ENCODE peak calls at places on chromosome 7, in ten cellular contexts. I, D, N, C, J, A, X, V, T and S are unnamed samples.

GRCh38 chr7:1555046-1555812 is 776 bp downstream of the TMEM184A start:
- DNase-seq in I (no peak), D (peak; percentile 84), N (peak; percentile 65), C (peak; percentile 99), J (peak; percentile 89), A (peak; percentile 22), X (no peak), V (no peak), T (no peak), S (no peak)

GRCh38 chr7:65946895-65947294 is 35.1 kb downstream of the GUSB start:
- DNase-seq in I (no peak), D (peak; percentile 61), N (peak; percentile 16), C (no peak), J (peak; percentile 25), A (no peak), X (no peak), V (no peak), T (peak; percentile 41), S (no peak)

GRCh38 chr7:120986665-120987064 is 1.8 kb upstream of the CPED1 start:
- DNase-seq in I (no peak), D (no peak), N (no peak), C (no peak), J (no peak), A (no peak), X (no peak), V (no peak), T (no peak), S (no peak)

GRCh38 chr7:74012842-74013249 is 15.1 kb upstream of the ELN start:
- DNase-seq in I (no peak), D (no peak), N (no peak), C (peak; percentile 98), J (no peak), A (peak; percentile 64), X (no peak), V (no peak), T (peak; percentile 57), S (no peak)

GRCh38 chr7:155702616-155703015 is 58.2 kb downstream of the RBM33 start:
- DNase-seq in I (no peak), D (no peak), N (no peak), C (no peak), J (no peak), A (no peak), X (no peak), V (no peak), T (no peak), S (no peak)

GRCh38 chr7:40598915-40599314 is 464.1 kb downstream of the SUGCT start:
- DNase-seq in I (no peak), D (no peak), N (no peak), C (peak; percentile 9), J (no peak), A (no peak), X (no peak), V (no peak), T (no peak), S (no peak)

GRCh38 chr7:141039366-141039765 is 24.6 kb upstream of the MRPS33 start:
- DNase-seq in I (no peak), D (peak; percentile 12), N (no peak), C (peak; percentile 77), J (no peak), A (no peak), X (no peak), V (no peak), T (no peak), S (no peak)

GRCh38 chr7:156095908-156096539 is 283.8 kb upstream of the SHH start:
- DNase-seq in I (no peak), D (no peak), N (no peak), C (no peak), J (no peak), A (no peak), X (no peak), V (no peak), T (no peak), S (no peak)

GRCh38 chr7:89839329-89839728 is 314.9 kb upstream of the STEAP1 start:
- DNase-seq in I (no peak), D (no peak), N (no peak), C (no peak), J (no peak), A (no peak), X (no peak), V (no peak), T (no peak), S (no peak)

GRCh38 chr7:64888901-64889685 is 14.0 kb upstream of the ZNF273 start:
- DNase-seq in I (no peak), D (no peak), N (no peak), C (peak; percentile 46), J (peak; percentile 35), A (peak; percentile 44), X (peak; percentile 4), V (peak; percentile 28), T (no peak), S (no peak)

GRCh38 chr7:102152672-102153585 is 133.7 kb upstream of the SH2B2 start:
- DNase-seq in I (peak; percentile 48), D (peak; percentile 38), N (no peak), C (no peak), J (no peak), A (peak; percentile 52), X (peak; percentile 37), V (no peak), T (no peak), S (peak; percentile 42)

GRCh38 chr7:25926009-25926408 is 226.0 kb upstream of the NFE2L3 start:
- DNase-seq in I (no peak), D (no peak), N (no peak), C (no peak), J (peak; percentile 19), A (no peak), X (no peak), V (no peak), T (no peak), S (peak; percentile 37)

DNA sequence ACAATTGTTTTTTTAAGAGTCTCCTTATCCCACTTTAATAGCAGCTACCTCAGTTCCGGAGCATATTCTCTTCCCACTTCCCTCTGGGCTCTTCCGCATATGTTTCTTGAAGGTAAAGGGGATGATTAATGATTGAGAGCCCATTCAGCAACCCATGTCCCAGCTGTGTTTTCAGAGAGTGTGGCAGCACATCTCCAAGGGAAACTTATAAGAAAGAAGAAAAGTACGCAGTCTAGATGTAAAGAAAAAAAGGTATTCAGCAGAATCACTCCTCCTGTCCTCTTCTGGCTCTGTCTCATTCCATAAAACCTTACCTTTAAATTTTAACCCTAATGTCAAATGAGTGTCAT is 9.7 kb upstream of the ANKRD7 start:
- DNase-seq in I (no peak), D (no peak), N (no peak), C (no peak), J (no peak), A (no peak), X (no peak), V (no peak), T (no peak), S (no peak)
- H3K4me3 ChIP-seq in I (peak overlapping the region; percentile 58), D (peak overlapping the region; percentile 77), N (peak overlapping the region; percentile 40), C (peak overlapping the region; percentile 79), J (peak overlapping the region; percentile 60), A (no peak overlapping the region), X (no peak overlapping the region), V (peak overlapping the region; percentile 62), T (peak overlapping the region; percentile 51), S (peak overlapping the region; percentile 78)

GRCh38 chr7:97971120-97971989 is 18.6 kb downstream of the OCM2 start:
- DNase-seq in I (peak; percentile 5), D (peak; percentile 31), N (no peak), C (peak; percentile 84), J (peak; percentile 16), A (peak; percentile 23), X (peak; percentile 14), V (no peak), T (no peak), S (peak; percentile 6)

GRCh38 chr7:97973206-97973658 is 16.8 kb downstream of the OCM2 start:
- DNase-seq in I (no peak), D (no peak), N (no peak), C (no peak), J (no peak), A (peak; percentile 76), X (peak; percentile 87), V (no peak), T (no peak), S (no peak)

DNA sequence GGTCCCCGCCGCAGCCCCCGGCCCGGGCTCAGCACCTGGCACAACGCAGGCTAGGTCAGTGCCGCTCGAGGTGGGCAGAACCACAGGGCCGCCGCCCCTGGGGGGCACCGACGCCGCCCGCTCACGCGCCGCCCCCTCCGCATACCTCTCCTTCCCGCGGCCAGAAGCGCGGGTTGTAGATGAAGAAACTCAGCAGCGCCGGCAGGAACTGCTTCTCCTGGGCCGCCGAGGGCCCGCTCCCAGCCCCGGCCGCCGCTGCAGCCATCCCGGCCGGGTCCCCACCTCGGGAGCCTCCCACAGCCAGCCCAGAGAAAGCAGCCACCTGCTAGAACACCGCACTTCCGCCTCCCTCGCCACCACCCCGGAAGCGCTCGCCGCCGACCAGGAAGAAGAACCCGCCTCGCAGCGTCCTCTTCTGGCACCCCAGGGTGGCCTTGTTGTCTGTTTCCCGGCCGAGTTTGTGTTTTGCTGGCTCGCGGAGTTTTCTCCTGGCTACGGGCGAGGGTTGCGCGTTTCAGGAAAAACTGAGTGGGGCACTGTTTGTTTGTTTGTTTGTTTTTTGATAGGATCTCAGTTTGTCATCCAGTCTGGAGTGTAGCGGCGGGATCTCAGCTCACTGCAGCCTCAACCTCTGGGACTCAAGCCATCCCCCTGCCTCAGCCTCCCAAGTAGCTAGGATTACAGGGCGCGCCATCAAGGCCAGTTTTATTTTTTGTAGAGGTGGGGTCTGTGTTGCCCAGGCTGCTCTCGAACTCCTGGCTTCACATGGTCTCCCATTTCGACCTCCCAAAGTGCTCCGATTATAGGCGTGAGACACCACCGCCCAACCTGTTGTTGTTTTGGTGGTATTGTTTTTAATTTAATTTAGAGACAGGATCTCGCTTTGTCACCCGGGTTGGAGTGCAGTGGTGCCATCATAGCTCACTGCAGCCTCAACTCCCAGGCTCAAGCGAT is 17.7 kb downstream of the OCM2 start:
- DNase-seq in I (peak; percentile 77), D (peak; percentile 73), N (peak; percentile 8), C (peak; percentile 94), J (peak; percentile 87), A (peak; percentile 78), X (peak; percentile 63), V (peak; percentile 89), T (peak; percentile 74), S (peak; percentile 7)
- TF ChIP-seq CTCF in I (peak; percentile 42), D (peak; percentile 46), N (peak; percentile 60), C (peak; percentile 26), J (no peak), A (peak; percentile 33), X (peak; percentile 18), V (peak; percentile 48), T (no peak), S (peak; percentile 42)

GRCh38 chr7:5636446-5636835 is 145.0 kb downstream of the RNF216 start:
- DNase-seq in I (no peak), D (peak; percentile 42), N (no peak), C (no peak), J (no peak), A (no peak), X (peak; percentile 80), V (no peak), T (no peak), S (no peak)
- H3K4me3 ChIP-seq in I (no peak overlapping the region), D (peak overlapping the region; percentile 1), N (no peak overlapping the region), C (no peak overlapping the region), J (no peak overlapping the region), A (no peak overlapping the region), X (peak overlapping the region; percentile 12), V (peak overlapping the region; percentile 2), T (no peak overlapping the region), S (no peak overlapping the region)

DNA sequence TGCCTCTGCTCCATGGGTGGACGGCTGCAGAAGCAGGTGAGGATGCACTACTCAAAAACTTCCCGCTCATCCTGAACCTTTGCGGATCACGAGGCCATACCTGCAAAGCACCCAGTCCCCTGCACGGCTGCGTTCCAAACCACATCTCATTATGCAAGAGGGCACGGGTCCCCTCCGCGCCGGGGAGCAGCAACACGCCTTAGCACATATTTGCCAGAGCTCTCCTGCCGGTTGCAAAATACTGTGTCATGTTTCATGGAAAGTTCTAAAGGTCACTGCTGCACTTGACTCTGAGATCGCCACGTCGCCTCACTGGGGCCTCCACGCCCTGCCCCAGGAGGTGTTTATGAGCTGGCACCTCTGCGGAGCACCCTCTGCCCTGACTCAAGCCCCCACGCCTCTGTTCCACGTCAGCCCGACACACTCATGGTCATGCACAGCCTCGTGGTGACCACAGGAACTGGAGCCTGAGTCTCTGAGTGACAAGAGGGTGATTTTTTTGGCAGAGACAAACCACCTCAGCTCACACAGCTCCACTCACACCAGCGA is 131.8 kb downstream of the PRKAG2 start:
- DNase-seq in I (peak; percentile 54), D (peak; percentile 54), N (no peak), C (peak; percentile 96), J (peak; percentile 86), A (peak; percentile 63), X (no peak), V (no peak), T (peak; percentile 85), S (peak; percentile 90)
- TF ChIP-seq CTCF in I (peak; percentile 44), D (peak; percentile 48), N (peak; percentile 49), C (peak; percentile 58), J (peak; percentile 78), A (peak; percentile 52), X (no peak), V (no peak), T (peak; percentile 49), S (peak; percentile 71)